ENCODE peak calls at places on chromosomes 6 and 20, in seven cellular contexts. S is NCI-H774, P is fibroblast of the aortic adventitia, D is left cardiac atrium, A is colonic mucosa, U is psoas muscle, V is B cell. L is an unnamed sample.

GRCh38 chr6:138334000-138334399 is 43.7 kb upstream of the SMIM28 start:
- DNase-seq in V (no peak), P (no peak), D (no peak), S (no peak), A (no peak), U (no peak), L (no peak)

GRCh38 chr6:3388786-3389185 is 68.1 kb downstream of the SLC22A23 start:
- DNase-seq in U (no peak), P (no peak), S (no peak), D (no peak), V (peak; percentile 74), A (no peak), L (no peak)

GRCh38 chr6:47733879-47734558 is 35.6 kb downstream of the ADGRF4 start:
- DNase-seq in A (peak; percentile 27), S (peak; percentile 4), P (no peak), V (no peak), D (no peak), U (no peak), L (no peak)

GRCh38 chr6:100161782-100162181 is 167.8 kb upstream of the MCHR2 start:
- DNase-seq in S (no peak), U (no peak), A (no peak), D (no peak), P (no peak), V (no peak), L (no peak)

GRCh38 chr6:43469947-43470346 is 7.4 kb upstream of the TJAP1 start:
- DNase-seq in V (no peak), D (no peak), P (no peak), S (no peak), U (no peak), A (no peak), L (no peak)

GRCh38 chr6:129890164-129890563 is 29.0 kb upstream of the TMEM244 start:
- DNase-seq in A (no peak), P (peak; percentile 37), V (no peak), D (no peak), U (no peak), S (no peak), L (no peak)

GRCh38 chr6:36029464-36029863 is 1.9 kb downstream of the MAPK14 start:
- DNase-seq in U (no peak), S (no peak), V (no peak), A (no peak), P (peak; percentile 91), D (no peak), L (no peak)

GRCh38 chr6:17012421-17013225 is 89.2 kb upstream of the STMND1 start:
- DNase-seq in A (no peak), P (peak; percentile 57), S (no peak), D (peak; percentile 39), U (no peak), V (no peak), L (no peak)

GRCh38 chr20:41349266-41349665 is 8.6 kb downstream of the LPIN3 start:
- DNase-seq in P (no peak), D (no peak), A (no peak), S (no peak), V (no peak), U (no peak), L (no peak)

GRCh38 chr6:125294925-125295324 is 6.8 kb downstream of the HDDC2 start:
- DNase-seq in V (no peak), P (no peak), A (no peak), D (no peak), S (no peak), U (no peak), L (no peak)

GRCh38 chr6:68296126-68296525 is 339.0 kb upstream of the ADGRB3 start:
- DNase-seq in S (no peak), D (no peak), P (peak; percentile 31), V (no peak), A (no peak), U (no peak), L (no peak)

GRCh38 chr6:156954191-156954590 is 177.0 kb downstream of the ARID1B start:
- DNase-seq in A (no peak), D (no peak), V (no peak), U (no peak), S (no peak), P (peak; percentile 40), L (no peak)

GRCh38 chr6:99491159-99491558 is 24.1 kb downstream of the USP45 start:
- DNase-seq in V (no peak), A (no peak), P (no peak), U (no peak), S (no peak), D (no peak), L (no peak)

GRCh38 chr6:143634486-143634885 is 43.3 kb upstream of the PHACTR2 start:
- DNase-seq in S (no peak), D (no peak), V (no peak), A (no peak), P (no peak), U (no peak), L (no peak)

GRCh38 chr20:45343867-45344721 is 4.1 kb downstream of the SDC4 start:
- DNase-seq in U (peak; percentile 79), P (peak; percentile 94), D (peak; percentile 74), A (peak; percentile 80), V (no peak), S (no peak), L (peak; percentile 69)

GRCh38 chr6:392441-393390 is 1.2 kb downstream of the IRF4 start:
- DNase-seq in A (no peak), U (no peak), P (no peak), S (no peak), D (no peak), V (peak; percentile 47), L (no peak)

GRCh38 chr20:25510721-25511120 is 74.6 kb downstream of the NINL start:
- DNase-seq in U (no peak), V (no peak), P (no peak), D (no peak), S (no peak), A (no peak), L (no peak)

GRCh38 chr6:158770533-158770932 is 48.6 kb downstream of the EZR start:
- DNase-seq in A (no peak), V (no peak), P (peak; percentile 12), D (peak; percentile 79), S (no peak), U (no peak), L (no peak)

GRCh38 chr20:8361779-8362178 is 229.7 kb downstream of the PLCB1 start:
- DNase-seq in D (no peak), U (no peak), S (no peak), P (peak; percentile 44), A (no peak), V (no peak), L (no peak)

GRCh38 chr20:51456511-51457280 is 85.8 kb downstream of the NFATC2 start:
- DNase-seq in P (peak; percentile 98), A (peak; percentile 95), U (peak; percentile 96), V (no peak), D (peak; percentile 95), S (peak; percentile 44), L (peak; percentile 94)

GRCh38 chr6:6978731-6979130 is 129.0 kb upstream of the RREB1 start:
- DNase-seq in P (no peak), D (no peak), S (no peak), U (no peak), A (no peak), V (no peak), L (no peak)

GRCh38 chr6:151806757-151807512 is 547 bp upstream of the ESR1 start:
- DNase-seq in D (no peak), A (no peak), P (peak; percentile 88), V (no peak), S (no peak), U (no peak), L (no peak)

GRCh38 chr6:72286911-72287311 is 335.0 kb upstream of the KCNQ5 start:
- DNase-seq in A (no peak), P (peak; percentile 38), V (no peak), U (no peak), D (no peak), S (no peak), L (no peak)

GRCh38 chr6:138289739-138290138 is 71.4 kb upstream of the PBOV1 start:
- DNase-seq in A (no peak), U (no peak), V (no peak), D (no peak), S (peak; percentile 8), P (no peak), L (no peak)

GRCh38 chr6:131023834-131024504 is 39.1 kb downstream of the EPB41L2 start:
- DNase-seq in V (no peak), S (no peak), U (no peak), A (peak; percentile 48), D (no peak), P (peak; percentile 89), L (no peak)

GRCh38 chr6:117483645-117484016 is 1.2 kb downstream of the DCBLD1 start:
- DNase-seq in A (no peak), V (no peak), P (peak; percentile 48), S (peak; percentile 47), U (no peak), D (no peak), L (no peak)

GRCh38 chr6:2162089-2162465 is 83.3 kb downstream of the GMDS start:
- DNase-seq in V (no peak), U (no peak), A (no peak), D (no peak), S (no peak), P (no peak), L (no peak)

GRCh38 chr6:109450801-109451200 is 4.8 kb downstream of the MICAL1 start:
- DNase-seq in V (no peak), P (no peak), D (no peak), S (no peak), U (no peak), A (no peak), L (no peak)

GRCh38 chr6:4658486-4658885 is 117.7 kb upstream of the CDYL start:
- DNase-seq in U (no peak), V (no peak), A (peak; percentile 3), D (no peak), S (no peak), P (no peak), L (no peak)

GRCh38 chr6:163354779-163355431 is 59.6 kb upstream of the QKI start:
- DNase-seq in V (peak; percentile 46), U (peak; percentile 67), A (no peak), D (peak; percentile 84), P (peak; percentile 75), S (no peak), L (peak; percentile 51)

GRCh38 chr6:121695346-121695745 is 259.9 kb downstream of the GJA1 start:
- DNase-seq in A (no peak), D (no peak), U (no peak), S (no peak), V (no peak), P (no peak), L (no peak)

GRCh38 chr6:106692112-106692822 is 62.9 kb downstream of the QRSL1 start:
- DNase-seq in A (peak; percentile 53), S (peak; percentile 61), P (peak; percentile 71), V (no peak), U (no peak), D (no peak), L (no peak)